ENCODE peak calls at places on chromosomes 5 and 9, in eight cellular contexts. Q is Peyer's patch, R is breast epithelium, M is A549, D is NB4, J is H1, V is prostate gland, C is HepG2. G is an unnamed sample.

GRCh38 chr5:78497573-78498533 is 137.4 kb downstream of the SCAMP1 start:
- DNase-seq in Q (no peak), R (no peak), M (no peak), D (no peak), J (peak), V (no peak), C (no peak), G (no peak)

GRCh38 chr5:129399069-129399468 is 61.0 kb upstream of the ADAMTS19 start:
- DNase-seq in Q (no peak), R (no peak), M (no peak), D (no peak), J (no peak), V (no peak), C (no peak), G (no peak)

GRCh38 chr9:101536351-101536750 is 2.7 kb downstream of the RNF20 start:
- DNase-seq in Q (no peak), R (no peak), M (no peak), D (no peak), J (no peak), V (no peak), C (no peak), G (no peak)

GRCh38 chr5:111792659-111793058 is 35.7 kb upstream of the NREP start:
- DNase-seq in Q (no peak), R (no peak), M (no peak), D (no peak), J (no peak), V (no peak), C (no peak), G (no peak)

GRCh38 chr9:14627513-14627912 is 65.7 kb downstream of the ZDHHC21 start:
- DNase-seq in Q (no peak), R (no peak), M (no peak), D (no peak), J (no peak), V (no peak), C (no peak), G (no peak)

GRCh38 chr9:27276182-27277030 is 20.5 kb downstream of the EQTN start:
- DNase-seq in Q (no peak), R (no peak), M (peak), D (peak), J (no peak), V (peak), C (peak), G (no peak)

GRCh38 chr5:114360816-114361723 is 800 bp upstream of the KCNN2 start:
- DNase-seq in Q (peak), R (no peak), M (peak), D (no peak), J (peak), V (peak), C (no peak), G (no peak)

GRCh38 chr5:10760033-10760975 is 730 bp downstream of the DAP start:
- DNase-seq in Q (no peak), R (peak), M (peak), D (peak), J (no peak), V (peak), C (peak), G (peak)

GRCh38 chr5:84437673-84438315 is 53.1 kb upstream of the EDIL3 start:
- DNase-seq in Q (no peak), R (no peak), M (peak), D (peak), J (no peak), V (no peak), C (no peak), G (no peak)

GRCh38 chr9:135602789-135603481 is 36.4 kb downstream of the GLT6D1 start:
- DNase-seq in Q (peak), R (no peak), M (peak), D (peak), J (peak), V (no peak), C (no peak), G (peak)

GRCh38 chr5:102762828-102763227 is 7.7 kb downstream of the PAM start:
- DNase-seq in Q (no peak), R (no peak), M (no peak), D (no peak), J (no peak), V (no peak), C (no peak), G (no peak)
- H3K4me3 ChIP-seq in Q (no peak), R (no peak), M (no peak), D (no peak), J (no peak), V (no peak), C (no peak), G (no peak)

DNA sequence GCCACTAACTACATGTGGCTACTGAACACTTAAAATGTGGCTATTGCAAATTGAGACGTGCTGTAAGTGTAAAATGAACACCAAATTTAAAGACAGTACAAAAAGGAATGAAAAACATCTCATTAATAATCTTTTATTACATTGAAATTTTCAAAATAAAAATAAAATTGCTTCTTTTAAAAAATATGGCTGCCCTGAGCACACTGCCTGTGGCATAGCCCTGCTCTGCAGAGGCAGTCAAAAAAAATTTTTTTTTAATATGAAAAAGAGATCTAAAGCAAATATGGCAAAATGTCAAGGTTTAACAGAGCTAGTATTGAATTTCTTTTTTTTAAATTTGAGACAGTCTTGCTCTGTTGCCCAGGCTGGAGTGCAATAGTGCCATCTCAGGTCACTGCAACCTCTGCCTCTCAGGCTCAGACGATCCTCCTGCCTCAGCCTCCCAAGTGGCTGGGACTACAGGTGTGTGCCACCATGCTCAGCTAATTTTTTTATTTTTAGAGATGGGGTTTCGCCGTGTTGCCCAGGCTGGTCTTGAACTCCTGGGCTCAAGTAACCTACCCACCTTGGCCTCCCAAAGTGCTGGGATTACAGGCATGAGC is 25.6 kb downstream of the CARNMT1 start:
- DNase-seq in Q (no peak), R (no peak), M (no peak), D (no peak), J (no peak), V (no peak), C (no peak), G (no peak)
- TF ChIP-seq POLR2A in Q (no peak), R (no peak), M (no peak), D (no peak), J (no peak), V (no peak), C (no peak), G (no peak)

GRCh38 chr5:133130387-133131118 is 78.7 kb downstream of the HSPA4 start:
- DNase-seq in Q (no peak), R (no peak), M (no peak), D (no peak), J (no peak), V (no peak), C (no peak), G (no peak)
- H3K4me3 ChIP-seq in Q (no peak), R (no peak), M (no peak), D (no peak), J (no peak), V (no peak), C (no peak), G (no peak)

GRCh38 chr9:129910628-129911567 is 75.6 kb downstream of the USP20 start:
- DNase-seq in Q (no peak), R (no peak), M (peak), D (peak), J (no peak), V (no peak), C (no peak), G (no peak)
- TF ChIP-seq POLR2A in Q (no peak), R (no peak), M (no peak), D (no peak), J (no peak), V (no peak), C (no peak), G (no peak)

GRCh38 chr5:159032656-159033350 is 66.9 kb downstream of the EBF1 start:
- DNase-seq in Q (no peak), R (no peak), M (no peak), D (no peak), J (no peak), V (no peak), C (no peak), G (no peak)
- H3K4me3 ChIP-seq in Q (no peak), R (peak), M (no peak), D (no peak), J (no peak), V (no peak), C (no peak), G (no peak)